ENCODE peak calls at places on chromosomes 7 and 10, in five cellular contexts. H is A549, W is heart left ventricle, V is small intestine, I is sigmoid colon. J is an unnamed sample.

GRCh38 chr10:112535432-112536038 is 88.5 kb downstream of the VTI1A start:
- DNase-seq in H (no peak), I (no peak), V (no peak), W (no peak), J (no peak)

GRCh38 chr10:61628875-61629513 is 33.7 kb upstream of the CABCOCO1 start:
- DNase-seq in I (no peak), H (peak; percentile 88), W (no peak), V (no peak), J (peak; percentile 84)

GRCh38 chr10:110530131-110530831 is 32.6 kb downstream of the DUSP5 start:
- DNase-seq in H (peak; percentile 88), W (peak; percentile 63), V (peak; percentile 33), I (peak; percentile 84), J (peak; percentile 68)

GRCh38 chr7:152000191-152000590 is 25.3 kb upstream of the GALNT11 start:
- DNase-seq in I (no peak), V (no peak), W (no peak), H (no peak), J (peak; percentile 1)

GRCh38 chr10:85993840-85994507 is 372.6 kb downstream of the GRID1 start:
- DNase-seq in V (no peak), H (no peak), W (no peak), I (no peak), J (no peak)

GRCh38 chr7:49137978-49138377 is 213.6 kb downstream of the CDC14C start:
- DNase-seq in I (no peak), W (no peak), V (no peak), H (no peak), J (no peak)

GRCh38 chr10:48885376-48885775 is 54.3 kb downstream of the LRRC18 start:
- DNase-seq in W (no peak), I (no peak), H (peak; percentile 44), V (no peak), J (peak; percentile 19)

GRCh38 chr10:70074147-70074546 is 21.5 kb downstream of the MACROH2A2 start:
- DNase-seq in W (no peak), V (no peak), H (no peak), I (no peak), J (no peak)

GRCh38 chr7:95420996-95421846 is 13.6 kb downstream of the PON2 start:
- DNase-seq in H (peak; percentile 63), I (no peak), W (no peak), V (no peak), J (peak; percentile 47)

GRCh38 chr10:50623299-50624153 is at the start of gene SGMS1:
- DNase-seq in H (peak; percentile 86), W (peak; percentile 94), V (peak; percentile 83), I (peak; percentile 92), J (peak; percentile 70)

GRCh38 chr10:3838723-3839437 is 53.9 kb upstream of the KLF6 start:
- DNase-seq in V (no peak), H (peak; percentile 38), I (no peak), W (no peak), J (no peak)

GRCh38 chr7:131071786-131072504 is 255.7 kb upstream of the MKLN1 start:
- DNase-seq in V (peak; percentile 71), W (peak; percentile 43), I (no peak), H (peak; percentile 46), J (peak; percentile 86)

GRCh38 chr10:7956508-7956907 is 98.0 kb upstream of the GATA3 start:
- DNase-seq in W (no peak), I (no peak), V (no peak), H (peak; percentile 35), J (peak; percentile 52)

GRCh38 chr7:2926898-2927405 is 82.8 kb upstream of the GNA12 start:
- DNase-seq in W (no peak), V (no peak), I (peak; percentile 44), H (no peak), J (no peak)

GRCh38 chr10:124646483-124647352 is 97.5 kb downstream of the FAM53B start:
- DNase-seq in H (peak; percentile 38), W (peak; percentile 87), V (peak; percentile 98), I (peak; percentile 89), J (peak; percentile 82)

GRCh38 chr10:17981766-17982380 is 30.2 kb downstream of the SLC39A12 start:
- DNase-seq in H (peak; percentile 35), I (no peak), V (no peak), W (no peak), J (peak; percentile 86)

GRCh38 chr7:13742719-13743640 is 246.5 kb downstream of the ETV1 start:
- DNase-seq in W (peak; percentile 48), V (peak; percentile 61), I (no peak), H (peak; percentile 45), J (peak; percentile 66)

GRCh38 chr7:149225106-149225505 is 14.3 kb upstream of the ZNF212 start:
- DNase-seq in W (no peak), I (no peak), H (no peak), V (no peak), J (no peak)

GRCh38 chr7:67724435-67724834 is 727.8 kb downstream of the TYW1 start:
- DNase-seq in V (no peak), I (no peak), W (no peak), H (no peak), J (no peak)

GRCh38 chr10:122142652-122143237 is 128.4 kb upstream of the BTBD16 start:
- DNase-seq in H (no peak), W (peak; percentile 53), I (no peak), V (no peak), J (no peak)

GRCh38 chr7:66330961-66331360 is 125.8 kb downstream of the TPST1 start:
- DNase-seq in W (peak; percentile 86), V (no peak), H (no peak), I (peak; percentile 74), J (no peak)

GRCh38 chr7:74372060-74372408 is 81.7 kb upstream of the GTF2IRD1 start:
- DNase-seq in V (no peak), W (no peak), H (no peak), I (no peak), J (no peak)

GRCh38 chr10:72086466-72087391 is 1.6 kb downstream of the SPOCK2 start:
- DNase-seq in W (no peak), V (no peak), I (no peak), H (no peak), J (no peak)

GRCh38 chr10:122850705-122851640 is 5.3 kb upstream of the CUZD1 start:
- DNase-seq in V (no peak), W (no peak), I (no peak), H (no peak), J (no peak)

GRCh38 chr7:158754746-158755444 is 50.3 kb upstream of the NCAPG2 start:
- DNase-seq in H (no peak), W (no peak), I (no peak), V (no peak), J (no peak)

DNA sequence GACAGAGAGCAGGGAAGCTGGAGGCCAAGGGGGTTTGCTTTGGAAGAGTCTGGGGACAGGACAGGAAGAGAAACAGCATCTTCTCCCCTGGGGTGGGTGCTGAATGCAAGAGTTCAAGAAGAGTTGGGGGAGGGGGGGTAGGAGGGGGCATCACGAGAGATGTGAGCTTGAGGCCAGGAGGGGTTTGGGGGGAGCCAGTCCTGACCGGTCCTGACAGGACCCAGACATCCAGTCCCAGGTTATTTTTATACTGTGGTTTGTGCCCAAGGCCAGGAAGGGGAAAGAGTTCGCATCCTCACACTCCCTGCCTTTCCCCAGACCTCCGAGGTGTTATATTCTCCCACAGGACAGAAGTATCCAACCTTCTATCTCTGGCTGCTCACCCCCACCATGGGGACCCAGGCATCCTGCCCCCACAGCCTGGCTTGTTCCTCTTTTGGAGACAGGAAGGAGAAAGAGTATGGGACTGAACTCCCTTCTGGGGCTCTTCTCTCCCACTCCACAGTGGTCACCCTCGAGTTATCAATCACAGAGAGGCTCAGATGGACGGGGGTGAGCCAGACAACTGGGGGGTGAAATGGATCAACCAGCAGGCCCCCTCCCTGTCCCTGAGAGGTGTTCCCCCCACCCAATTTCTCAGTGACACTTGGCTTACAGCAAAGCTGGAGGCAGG is 2.8 kb downstream of the TSC22D4 start:
- DNase-seq in W (peak; percentile 58), I (no peak), H (no peak), V (no peak), J (no peak)
- H3K4me3 ChIP-seq in W (peak overlapping the region; percentile 5), I (peak overlapping the region; percentile 94), H (no peak overlapping the region), V (peak overlapping the region; percentile 92), J (peak overlapping the region; percentile 92)

DNA sequence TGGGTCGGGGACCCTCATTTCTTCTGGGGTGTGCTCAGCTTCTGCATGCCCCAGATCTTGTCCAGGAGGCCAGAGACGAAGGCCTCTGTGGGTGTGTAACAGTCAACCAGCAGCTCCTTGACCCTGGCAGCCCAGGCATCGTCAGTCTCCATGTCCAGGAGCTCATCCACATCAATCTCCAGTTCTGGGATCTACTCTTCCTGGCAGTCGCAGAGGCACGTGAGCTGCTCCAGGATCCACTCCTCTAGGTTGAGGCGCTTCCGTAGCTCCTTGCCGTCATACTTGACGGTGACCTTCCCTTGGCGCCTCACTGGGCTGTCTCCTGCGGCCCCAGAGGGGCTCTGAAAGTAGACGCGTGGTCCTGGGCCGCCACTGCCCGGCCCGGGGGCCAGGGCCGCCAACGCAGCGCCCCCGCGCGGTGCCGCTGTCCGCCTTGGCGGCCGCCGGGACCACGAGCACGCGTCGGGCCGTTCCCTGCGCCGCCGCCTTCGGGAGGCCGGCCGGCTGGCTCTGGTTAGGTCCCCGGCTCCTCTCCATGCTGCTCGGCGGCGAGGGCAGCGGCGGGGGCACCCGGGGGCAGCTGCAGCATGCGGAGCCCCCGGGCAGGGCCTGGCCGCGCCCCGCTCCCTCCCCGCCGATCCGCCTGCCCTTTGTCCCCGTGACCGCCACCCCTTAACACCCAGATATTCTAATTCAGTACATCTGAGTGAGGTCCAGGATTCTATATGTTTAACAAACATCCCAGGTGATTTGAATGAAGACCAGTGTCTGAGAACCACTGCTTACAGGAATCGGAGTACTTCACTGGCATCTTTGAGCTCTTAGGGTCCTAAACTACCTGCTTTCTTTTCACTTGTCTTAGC is 170.5 kb downstream of the SEPTIN7 start:
- DNase-seq in V (peak; percentile 54), W (no peak), H (peak; percentile 19), I (no peak), J (no peak)
- H3K27ac ChIP-seq in V (peak overlapping the region; percentile 59), W (no peak overlapping the region), H (peak overlapping the region; percentile 70), I (no peak overlapping the region), J (no peak overlapping the region)

GRCh38 chr7:100867040-100867795 is at the start of gene TRIP6:
- DNase-seq in H (peak; percentile 79), V (peak; percentile 42), W (peak; percentile 91), I (peak; percentile 96), J (peak; percentile 83)

GRCh38 chr7:100865372-100865911 is 1.7 kb upstream of the TRIP6 start:
- DNase-seq in V (no peak), W (no peak), H (no peak), I (no peak), J (no peak)

GRCh38 chr7:100864263-100864845 is 2.8 kb upstream of the TRIP6 start:
- DNase-seq in I (no peak), W (no peak), H (no peak), V (no peak), J (no peak)

GRCh38 chr7:100866721-100867039 is 507 bp upstream of the TRIP6 start:
- DNase-seq in V (no peak), H (no peak), I (no peak), W (no peak), J (no peak)

GRCh38 chr7:100865971-100866720 is 1.0 kb upstream of the TRIP6 start:
- DNase-seq in I (peak; percentile 95), V (peak; percentile 77), W (peak; percentile 80), H (no peak), J (no peak)
- H3K4me3 ChIP-seq in I (peak overlapping the region; percentile 78), V (peak overlapping the region; percentile 47), W (no peak overlapping the region), H (no peak overlapping the region), J (no peak overlapping the region)

DNA sequence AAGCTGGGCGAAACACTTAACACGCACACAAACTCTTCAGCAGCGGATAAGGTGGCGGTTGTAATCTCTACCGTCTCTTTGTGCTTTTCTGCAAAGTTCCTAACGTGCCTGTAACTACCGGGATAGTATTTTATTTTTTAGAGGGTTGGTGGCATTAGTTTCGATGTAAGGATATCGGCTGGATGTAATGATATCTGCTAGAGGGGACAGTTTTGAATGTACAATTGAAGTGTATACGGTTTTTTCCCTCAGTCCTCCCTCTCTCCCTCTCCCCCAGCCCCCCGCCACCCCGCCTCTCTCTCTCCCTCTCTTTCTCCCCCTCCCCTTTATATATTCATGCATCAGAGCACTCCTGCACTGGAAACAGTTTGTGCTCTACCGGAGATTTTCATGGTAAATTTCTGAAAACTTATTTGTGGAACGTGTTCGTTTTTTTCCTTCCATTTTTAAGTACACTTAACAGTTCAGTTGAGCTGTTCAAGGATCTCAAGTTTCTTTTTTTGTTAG is 1.6 kb downstream of the GLCCI1 start:
- DNase-seq in V (no peak), H (no peak), W (no peak), I (no peak), J (no peak)
- H3K27ac ChIP-seq in V (peak overlapping the region; percentile 79), H (no peak overlapping the region), W (peak overlapping the region; percentile 61), I (peak overlapping the region; percentile 89), J (no peak overlapping the region)

J was measured in brain microvascular endothelial cell.